ENCODE peak calls at places on chromosomes 16 and 17, in four cellular contexts. C is endothelial cell, R is uterus, B is heart right ventricle. I is an unnamed sample.

GRCh38 chr17:80397686-80398085 is 17.3 kb upstream of the ENDOV start:
- DNase-seq in C (no peak), R (no peak), B (no peak), I (no peak)

GRCh38 chr16:12826559-12826958 is 22.9 kb upstream of the CPPED1 start:
- DNase-seq in C (no peak), R (no peak), B (no peak), I (no peak)

GRCh38 chr17:78532922-78533640 is 44.1 kb downstream of the DNAH17 start:
- DNase-seq in C (no peak), R (no peak), B (no peak), I (no peak)

GRCh38 chr16:68969338-68969737 is 126.0 kb downstream of the TANGO6 start:
- DNase-seq in C (no peak), R (no peak), B (no peak), I (no peak)

GRCh38 chr16:17346774-17347569 is 123.8 kb downstream of the XYLT1 start:
- DNase-seq in C (no peak), R (no peak), B (no peak), I (no peak)

GRCh38 chr16:83400234-83400633 is 407.5 kb upstream of the HSBP1 start:
- DNase-seq in C (peak), R (no peak), B (no peak), I (no peak)

GRCh38 chr17:46764709-46765401 is 53.6 kb downstream of the WNT3 start:
- DNase-seq in C (no peak), R (no peak), B (peak), I (no peak)

GRCh38 chr17:31919802-31920525 is 16.8 kb upstream of the SUZ12 start:
- DNase-seq in C (no peak), R (no peak), B (no peak), I (no peak)

GRCh38 chr17:77604301-77605031 is 354.0 kb upstream of the TNRC6C start:
- DNase-seq in C (no peak), R (no peak), B (no peak), I (no peak)

GRCh38 chr17:927611-928461 is 51.7 kb downstream of the NXN start:
- DNase-seq in C (no peak), R (peak), B (no peak), I (no peak)

GRCh38 chr16:50530277-50531236 is 17.6 kb upstream of the NKD1 start:
- DNase-seq in C (no peak), R (no peak), B (no peak), I (no peak)

GRCh38 chr17:29257756-29258155 is 11.1 kb downstream of the CRYBA1 start:
- DNase-seq in C (no peak), R (no peak), B (no peak), I (no peak)

GRCh38 chr16:67928561-67929364 is 2.9 kb downstream of the CTRL start:
- DNase-seq in C (peak), R (peak), B (peak), I (peak)

GRCh38 chr17:80261895-80262279 is 1.2 kb downstream of the RNF213 start:
- DNase-seq in C (no peak), R (no peak), B (no peak), I (no peak)

GRCh38 chr17:81976332-81977210 is 858 bp upstream of the ASPSCR1 start:
- DNase-seq in C (no peak), R (peak), B (no peak), I (no peak)

GRCh38 chr17:38789185-38789584 is 10.2 kb downstream of the PIP4K2B start:
- DNase-seq in C (no peak), R (no peak), B (no peak), I (peak)

GRCh38 chr17:57372156-57372555 is 115.8 kb downstream of the MSI2 start:
- DNase-seq in C (no peak), R (no peak), B (no peak), I (no peak)

GRCh38 chr17:73431401-73432205 is 119.8 kb upstream of the CDC42EP4 start:
- DNase-seq in C (no peak), R (no peak), B (no peak), I (no peak)

GRCh38 chr16:80580109-80580832 is 39.5 kb downstream of the DYNLRB2 start:
- DNase-seq in C (no peak), R (no peak), B (no peak), I (no peak)

GRCh38 chr17:78556812-78557211 is 20.4 kb downstream of the DNAH17 start:
- DNase-seq in C (no peak), R (no peak), B (peak), I (no peak)

GRCh38 chr16:20613471-20613887 is 37.3 kb upstream of the ACSM2B start:
- DNase-seq in C (no peak), R (no peak), B (no peak), I (no peak)

GRCh38 chr17:44059101-44059892 is 7.2 kb downstream of the LSM12 start:
- DNase-seq in C (no peak), R (no peak), B (no peak), I (no peak)

DNA sequence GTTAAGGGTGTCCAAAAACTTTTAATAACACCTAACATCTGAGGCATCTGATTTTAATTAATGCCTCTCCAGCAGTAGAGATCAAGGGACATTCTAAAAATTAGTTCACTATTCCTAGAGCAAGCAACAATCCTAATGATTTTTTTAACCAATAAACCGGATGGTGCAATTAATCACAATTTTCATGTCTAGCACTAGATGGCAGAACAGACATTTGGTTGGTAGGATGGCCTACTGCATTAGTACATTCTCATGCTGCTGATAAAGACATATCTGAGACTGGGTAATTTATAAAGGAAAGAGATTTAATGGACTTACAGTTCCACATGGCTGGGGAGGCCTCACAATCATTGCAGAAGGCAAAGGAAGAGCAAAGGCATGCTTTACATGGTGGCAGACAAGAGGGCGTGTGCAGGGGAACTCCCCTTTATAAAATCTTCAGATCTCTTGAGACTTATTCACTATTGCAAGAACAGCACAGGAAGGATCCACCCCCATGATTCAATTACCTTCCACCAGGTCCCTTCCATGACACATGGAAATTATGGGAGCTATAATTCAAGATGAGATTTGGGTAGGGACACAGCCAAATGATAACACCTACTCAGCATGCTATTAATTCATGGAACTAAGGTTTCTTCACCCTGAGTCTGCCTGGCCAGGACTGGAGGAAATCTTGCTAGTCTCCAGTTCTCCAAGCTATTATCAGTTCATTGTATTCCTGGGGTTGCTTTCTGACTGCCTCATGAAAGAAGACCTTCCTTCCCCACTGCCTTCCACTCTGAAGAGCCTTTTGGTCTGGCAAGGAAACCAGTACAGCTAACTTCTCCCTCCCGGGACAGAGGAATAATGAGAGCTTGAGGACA is 24.8 kb downstream of the HS3ST3A1 start:
- DNase-seq in C (no peak), R (no peak), B (no peak), I (no peak)
- TF ChIP-seq CTCF in C (no peak), R (no peak), B (no peak), I (no peak)

GRCh38 chr17:61574542-61575351 is 16.3 kb downstream of the NACA2 start:
- DNase-seq in C (peak), R (no peak), B (no peak), I (peak)
- TF ChIP-seq CTCF in C (no peak), R (no peak), B (no peak), I (no peak)

GRCh38 chr16:9258423-9259051 is 167.1 kb downstream of the HAPSTR1 start:
- DNase-seq in C (peak), R (no peak), B (peak), I (peak)

GRCh38 chr16:9259914-9260608 is 168.6 kb downstream of the HAPSTR1 start:
- DNase-seq in C (no peak), R (no peak), B (no peak), I (no peak)

GRCh38 chr16:9254863-9255262 is 163.4 kb downstream of the HAPSTR1 start:
- DNase-seq in C (no peak), R (no peak), B (no peak), I (no peak)

GRCh38 chr16:9257843-9258242 is 166.4 kb downstream of the HAPSTR1 start:
- DNase-seq in C (no peak), R (no peak), B (no peak), I (no peak)

DNA sequence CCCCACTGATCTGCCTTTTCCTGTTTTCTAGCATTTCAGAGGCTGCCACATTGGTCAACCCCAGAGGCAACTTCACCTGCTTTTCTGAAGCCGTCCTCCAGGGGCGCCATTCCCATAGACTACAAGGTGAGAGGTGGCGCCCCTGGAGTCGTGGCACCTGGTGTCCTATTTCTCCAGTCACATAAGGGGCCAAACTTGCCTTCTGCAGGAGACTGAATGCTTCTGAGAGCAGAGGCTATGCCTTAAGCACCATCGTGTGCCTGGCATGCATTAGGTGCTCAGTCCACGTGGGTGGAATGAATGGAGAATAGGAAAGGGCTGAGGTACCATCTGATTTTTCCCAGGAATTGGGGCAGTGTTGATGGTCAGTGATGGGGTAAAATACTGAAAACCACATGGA is 164.8 kb downstream of the HAPSTR1 start:
- DNase-seq in C (peak), R (no peak), B (peak), I (peak)
- TF ChIP-seq CTCF in C (peak), R (no peak), B (peak), I (peak)

GRCh38 chr16:3094289-3095027 is 4.6 kb downstream of the ZSCAN10 start:
- DNase-seq in C (peak), R (no peak), B (no peak), I (no peak)
- TF ChIP-seq CTCF in C (peak), R (no peak), B (peak), I (no peak)

GRCh38 chr16:24151482-24151939 is 104.6 kb upstream of the CACNG3 start:
- DNase-seq in C (peak), R (no peak), B (no peak), I (no peak)
- TF ChIP-seq CTCF in C (no peak), R (no peak), B (no peak), I (no peak)

GRCh38 chr16:10571354-10571753 is 9.0 kb downstream of the EMP2 start:
- DNase-seq in C (no peak), R (no peak), B (no peak), I (no peak)
- TF ChIP-seq CTCF in C (no peak), R (no peak), B (no peak), I (no peak)

GRCh38 chr17:76383645-76384221 is 676 bp upstream of the SPHK1 start:
- DNase-seq in C (peak), R (no peak), B (peak), I (peak)
- TF ChIP-seq CTCF in C (peak), R (peak), B (peak), I (peak)

DNA sequence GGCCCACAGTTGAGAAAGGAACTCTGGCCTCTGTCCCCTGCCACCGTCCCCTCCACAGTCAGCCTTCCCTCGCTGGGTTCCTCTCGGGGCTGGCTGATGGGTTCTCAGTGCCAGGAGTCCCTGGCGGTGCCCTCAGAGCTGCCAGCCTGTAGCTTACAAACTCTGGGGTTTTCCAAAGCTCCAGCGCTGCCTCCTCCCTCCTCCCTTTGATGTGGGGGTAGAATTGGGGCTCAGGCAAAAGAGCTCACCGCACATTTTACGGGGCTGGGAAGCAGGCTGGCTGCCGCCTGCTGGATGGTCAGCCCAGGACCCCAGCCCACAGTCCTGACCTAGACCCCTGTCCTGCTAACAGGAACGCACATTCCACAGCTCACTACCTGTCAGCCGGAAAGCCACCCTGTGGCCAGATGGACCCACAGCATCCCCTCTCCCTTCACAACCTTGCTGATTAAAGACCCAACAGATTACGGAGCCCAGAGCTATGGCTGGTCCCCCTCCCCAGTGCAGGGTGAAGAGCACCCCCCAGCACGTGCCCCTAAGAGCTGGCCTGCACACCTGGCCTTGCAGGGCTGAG is 6.0 kb downstream of the VASN start:
- DNase-seq in C (no peak), R (no peak), B (peak), I (no peak)
- TF ChIP-seq CTCF in C (no peak), R (no peak), B (no peak), I (no peak)

GRCh38 chr16:24969071-24969470 is 46.1 kb downstream of the ARHGAP17 start:
- DNase-seq in C (no peak), R (no peak), B (no peak), I (no peak)
- TF ChIP-seq CTCF in C (no peak), R (no peak), B (no peak), I (no peak)

GRCh38 chr17:33925650-33926049 is 329.4 kb upstream of the CCL2 start:
- DNase-seq in C (no peak), R (no peak), B (no peak), I (no peak)

GRCh38 chr17:33924105-33924504 is 331.0 kb upstream of the CCL2 start:
- DNase-seq in C (no peak), R (no peak), B (no peak), I (no peak)

GRCh38 chr17:33922971-33923370 is 332.1 kb upstream of the CCL2 start:
- DNase-seq in C (no peak), R (no peak), B (no peak), I (no peak)

GRCh38 chr17:33929181-33929724 is 325.8 kb upstream of the CCL2 start:
- DNase-seq in C (peak), R (no peak), B (no peak), I (no peak)

GRCh38 chr17:33927732-33928133 is 327.4 kb upstream of the CCL2 start:
- DNase-seq in C (no peak), R (no peak), B (no peak), I (no peak)
- TF ChIP-seq CTCF in C (peak), R (no peak), B (peak), I (no peak)

I was measured in glutamatergic neuron.